ENCODE peak calls at places on chromosomes 13 and 19, in ten cellular contexts. I, E, U, P, L, A, Y, N, Q and D are unnamed samples.

GRCh38 chr19:18362934-18363542 is 22.6 kb downstream of the PGPEP1 start:
- DNase-seq in P (no peak), Y (no peak), A (no peak), U (no peak), N (no peak), E (no peak), I (no peak), Q (no peak), L (no peak), D (no peak)

GRCh38 chr19:36916991-36917390 is 859 bp downstream of the ZNF568 start:
- DNase-seq in U (no peak), P (peak), L (no peak), E (no peak), A (no peak), Q (no peak), Y (no peak), I (no peak), N (peak), D (no peak)

GRCh38 chr13:33150146-33150545 is 133.9 kb downstream of the KL start:
- DNase-seq in E (no peak), A (no peak), P (no peak), I (no peak), Q (no peak), Y (no peak), L (no peak), N (peak), U (no peak), D (no peak)

GRCh38 chr19:3968556-3969434 is 2.1 kb downstream of the DAPK3 start:
- DNase-seq in U (no peak), E (peak), Y (no peak), A (peak), Q (peak), I (no peak), L (no peak), P (no peak), N (peak), D (no peak)

GRCh38 chr13:45370922-45371406 is 30.0 kb upstream of the TPT1 start:
- DNase-seq in P (peak), Y (peak), I (peak), A (peak), L (peak), U (peak), E (peak), N (peak), Q (peak), D (peak)

GRCh38 chr13:113138792-113139551 is 16.4 kb downstream of the F10 start:
- DNase-seq in L (no peak), P (no peak), A (no peak), E (no peak), N (no peak), Y (no peak), I (no peak), U (no peak), Q (no peak), D (no peak)

GRCh38 chr13:50387124-50387581 is 371.9 kb downstream of the KCNRG start:
- DNase-seq in Q (peak), N (no peak), L (no peak), E (no peak), U (peak), P (peak), I (peak), Y (peak), A (peak), D (peak)

GRCh38 chr13:104140557-104140956 is 1074.3 kb upstream of the SLC10A2 start:
- DNase-seq in A (no peak), P (no peak), L (no peak), E (no peak), Y (no peak), N (no peak), I (no peak), U (no peak), Q (peak), D (no peak)

GRCh38 chr19:32067686-32068085 is 277.7 kb upstream of the ZNF507 start:
- DNase-seq in Y (no peak), N (no peak), U (no peak), Q (no peak), I (no peak), L (no peak), A (no peak), E (no peak), P (no peak), D (no peak)

GRCh38 chr19:14732510-14732909 is 42.7 kb downstream of the ZNF333 start:
- DNase-seq in L (no peak), I (no peak), Q (no peak), A (no peak), Y (no peak), E (no peak), N (no peak), U (no peak), P (no peak), D (no peak)

GRCh38 chr13:80348308-80348707 is 7.4 kb upstream of the SPRY2 start:
- DNase-seq in N (no peak), L (no peak), Q (no peak), U (no peak), E (no peak), A (no peak), P (no peak), Y (no peak), I (no peak), D (no peak)

GRCh38 chr19:36160821-36161596 is 8.8 kb upstream of the COX7A1 start:
- DNase-seq in U (no peak), A (no peak), N (no peak), Q (no peak), P (no peak), I (no peak), L (no peak), Y (no peak), E (no peak), D (no peak)

GRCh38 chr13:25037057-25037813 is 58.7 kb upstream of the PABPC3 start:
- DNase-seq in U (peak), N (peak), P (peak), Q (peak), A (no peak), Y (peak), L (no peak), E (no peak), I (no peak), D (peak)

GRCh38 chr19:38867176-38867780 is 10.8 kb downstream of the RINL start:
- DNase-seq in I (no peak), Q (no peak), P (no peak), N (no peak), L (no peak), U (no peak), Y (no peak), E (no peak), A (no peak), D (no peak)

GRCh38 chr19:662962-663681 is at the start of gene RNF126:
- DNase-seq in A (peak), U (peak), Q (peak), L (peak), N (peak), I (peak), Y (peak), E (peak), P (peak), D (peak)

GRCh38 chr19:18098891-18099622 is 1.5 kb downstream of the MAST3 start:
- DNase-seq in Q (no peak), L (peak), E (no peak), N (no peak), A (no peak), U (no peak), Y (peak), I (no peak), P (no peak), D (no peak)

GRCh38 chr19:38686530-38686888 is 39.1 kb downstream of the ACTN4 start:
- DNase-seq in P (no peak), Y (no peak), N (no peak), E (no peak), A (no peak), L (peak), I (peak), U (no peak), Q (no peak), D (no peak)

GRCh38 chr19:1650627-1651009 is 1.8 kb downstream of the TCF3 start:
- DNase-seq in E (peak), I (no peak), U (no peak), A (no peak), P (no peak), L (no peak), Q (peak), Y (no peak), N (peak), D (no peak)

GRCh38 chr19:18649371-18650047 is 12.7 kb downstream of the KLHL26 start:
- DNase-seq in E (peak), A (peak), Y (no peak), Q (no peak), L (no peak), I (no peak), U (no peak), N (no peak), P (peak), D (peak)

GRCh38 chr19:18053571-18054219 is 33.0 kb downstream of the IL12RB1 start:
- DNase-seq in E (peak), L (no peak), P (no peak), Q (peak), N (peak), I (no peak), U (no peak), Y (peak), A (no peak), D (no peak)

GRCh38 chr19:41351339-41352245 is 2.1 kb downstream of the TGFB1 start:
- DNase-seq in N (peak), I (peak), U (peak), E (peak), P (peak), L (peak), Y (peak), A (peak), Q (peak), D (peak)

GRCh38 chr19:6423499-6424189 is 967 bp downstream of the KHSRP start:
- DNase-seq in E (peak), Y (no peak), A (no peak), Q (peak), U (no peak), P (no peak), L (no peak), I (no peak), N (peak), D (no peak)

GRCh38 chr19:34669305-34669704 is 7.7 kb downstream of the SCGB2B2 start:
- DNase-seq in Y (no peak), I (no peak), Q (no peak), L (no peak), P (no peak), N (no peak), E (no peak), U (no peak), A (no peak), D (no peak)

GRCh38 chr19:30312582-30313352 is 59.4 kb upstream of the ZNF536 start:
- DNase-seq in I (no peak), E (no peak), Y (no peak), U (no peak), N (no peak), Q (no peak), P (no peak), A (no peak), L (no peak), D (no peak)

GRCh38 chr19:11486661-11487503 is 6.0 kb upstream of the ELAVL3 start:
- DNase-seq in I (no peak), Y (no peak), A (no peak), N (no peak), U (no peak), E (no peak), Q (no peak), P (no peak), L (no peak), D (no peak)

GRCh38 chr13:37869506-37869755 is 141 bp downstream of the TRPC4 start:
- DNase-seq in I (no peak), E (no peak), L (no peak), Y (no peak), P (peak), N (no peak), A (no peak), U (no peak), Q (peak), D (no peak)

GRCh38 chr13:20188649-20189553 is 3.8 kb downstream of the GJB2 start:
- DNase-seq in E (peak), N (no peak), P (no peak), L (no peak), Y (no peak), U (no peak), A (no peak), I (no peak), Q (no peak), D (no peak)

GRCh38 chr13:45511310-45512147 is 46.8 kb downstream of the COG3 start:
- DNase-seq in N (peak), E (no peak), P (no peak), L (peak), I (no peak), Q (peak), A (no peak), Y (peak), U (no peak), D (no peak)

GRCh38 chr13:100648354-100648753 is 26.2 kb downstream of the TMTC4 start:
- DNase-seq in N (no peak), Y (no peak), U (no peak), P (no peak), I (no peak), Q (no peak), E (no peak), A (no peak), L (no peak), D (no peak)

GRCh38 chr19:18488838-18489626 is 32.8 kb downstream of the ELL start:
- DNase-seq in N (no peak), P (no peak), U (no peak), Y (no peak), Q (no peak), L (no peak), I (no peak), E (no peak), A (no peak), D (no peak)

GRCh38 chr13:73428706-73429105 is 369.9 kb downstream of the KLF5 start:
- DNase-seq in Q (no peak), U (no peak), Y (no peak), E (no peak), N (no peak), A (no peak), P (no peak), L (no peak), I (no peak), D (no peak)

GRCh38 chr19:46845959-46846459 is 4.6 kb downstream of the AP2S1 start:
- DNase-seq in Q (no peak), I (no peak), A (no peak), P (no peak), U (no peak), E (no peak), L (no peak), Y (no peak), N (no peak), D (no peak)

GRCh38 chr13:75687145-75687763 is 51.1 kb downstream of the LMO7 start:
- DNase-seq in E (no peak), Y (no peak), U (no peak), A (no peak), N (peak), Q (peak), P (no peak), L (no peak), I (no peak), D (no peak)

GRCh38 chr13:21048901-21049655 is 12.3 kb downstream of the LATS2 start:
- DNase-seq in P (no peak), A (no peak), E (no peak), I (no peak), U (no peak), Y (no peak), N (no peak), Q (no peak), L (no peak), D (no peak)